ENCODE peak calls at places on chromosomes 6 and 20, in five cellular contexts. One of them, this sample, is unnamed.
A peak's percentile ranks its signal among the peaks of the same experiment; 100 is the strongest.

GRCh38 chr20:41978246-41978790 is 360.1 kb upstream of the CHD6 start:
- DNase-seq in GM12865: no peak
- DNase-seq in glutamatergic neuron: no peak
- DNase-seq in CD4-positive, alpha-beta T cell: no peak
- DNase-seq in fibroblast of lung: no peak
- DNase-seq in this sample: no peak

GRCh38 chr6:158047120-158047518 is 65.5 kb downstream of the SYNJ2 start:
- DNase-seq in CD4-positive, alpha-beta T cell: peak; percentile 33
- DNase-seq in fibroblast of lung: peak; percentile 85
- DNase-seq in glutamatergic neuron: no peak
- DNase-seq in GM12865: peak; percentile 66
- DNase-seq in this sample: peak; percentile 88

GRCh38 chr20:51697119-51697826 is 70.9 kb downstream of the ATP9A start:
- DNase-seq in GM12865: no peak
- DNase-seq in glutamatergic neuron: no peak
- DNase-seq in CD4-positive, alpha-beta T cell: no peak
- DNase-seq in fibroblast of lung: peak; percentile 31
- DNase-seq in this sample: no peak

GRCh38 chr6:165940366-165940765 is 227.3 kb downstream of the TBXT start:
- DNase-seq in GM12865: no peak
- DNase-seq in glutamatergic neuron: no peak
- DNase-seq in fibroblast of lung: no peak
- DNase-seq in CD4-positive, alpha-beta T cell: no peak
- DNase-seq in this sample: no peak

GRCh38 chr20:20557406-20557805 is 155.0 kb downstream of the RALGAPA2 start:
- DNase-seq in CD4-positive, alpha-beta T cell: no peak
- DNase-seq in glutamatergic neuron: no peak
- DNase-seq in GM12865: no peak
- DNase-seq in fibroblast of lung: no peak
- DNase-seq in this sample: no peak

GRCh38 chr20:53739799-53740785 is 146.5 kb upstream of the ZNF217 start:
- DNase-seq in glutamatergic neuron: peak; percentile 26
- DNase-seq in fibroblast of lung: peak; percentile 54
- DNase-seq in CD4-positive, alpha-beta T cell: no peak
- DNase-seq in GM12865: peak; percentile 80
- DNase-seq in this sample: peak; percentile 29

GRCh38 chr6:2640551-2640950 is 110.2 kb downstream of the MYLK4 start:
- DNase-seq in fibroblast of lung: no peak
- DNase-seq in GM12865: no peak
- DNase-seq in CD4-positive, alpha-beta T cell: no peak
- DNase-seq in glutamatergic neuron: no peak
- DNase-seq in this sample: no peak

GRCh38 chr6:2632368-2632767 is 118.4 kb downstream of the MYLK4 start:
- DNase-seq in glutamatergic neuron: no peak
- DNase-seq in GM12865: no peak
- DNase-seq in CD4-positive, alpha-beta T cell: no peak
- DNase-seq in fibroblast of lung: peak; percentile 80
- DNase-seq in this sample: no peak

GRCh38 chr6:14693301-14694192 is 552.3 kb upstream of the JARID2 start:
- DNase-seq in GM12865: no peak
- DNase-seq in CD4-positive, alpha-beta T cell: no peak
- DNase-seq in glutamatergic neuron: no peak
- DNase-seq in fibroblast of lung: no peak
- DNase-seq in this sample: no peak

GRCh38 chr20:61937146-61937962 is 128.3 kb downstream of the TAF4 start:
- DNase-seq in GM12865: no peak
- DNase-seq in fibroblast of lung: no peak
- DNase-seq in CD4-positive, alpha-beta T cell: no peak
- DNase-seq in glutamatergic neuron: no peak
- DNase-seq in this sample: no peak

GRCh38 chr6:18022398-18023231 is 35.2 kb upstream of the KIF13A start:
- DNase-seq in glutamatergic neuron: no peak
- DNase-seq in fibroblast of lung: peak; percentile 87
- DNase-seq in CD4-positive, alpha-beta T cell: no peak
- DNase-seq in GM12865: no peak
- DNase-seq in this sample: no peak

GRCh38 chr6:169738204-169738971 is 13.0 kb downstream of the DYNLT2 start:
- DNase-seq in fibroblast of lung: no peak
- DNase-seq in GM12865: no peak
- DNase-seq in glutamatergic neuron: no peak
- DNase-seq in CD4-positive, alpha-beta T cell: no peak
- DNase-seq in this sample: peak; percentile 14

GRCh38 chr6:14428269-14428668 is 310.7 kb downstream of the CD83 start:
- DNase-seq in CD4-positive, alpha-beta T cell: no peak
- DNase-seq in GM12865: no peak
- DNase-seq in fibroblast of lung: no peak
- DNase-seq in glutamatergic neuron: no peak
- DNase-seq in this sample: no peak

GRCh38 chr20:40286991-40287531 is 402.0 kb downstream of the MAFB start:
- DNase-seq in glutamatergic neuron: no peak
- DNase-seq in fibroblast of lung: no peak
- DNase-seq in GM12865: no peak
- DNase-seq in CD4-positive, alpha-beta T cell: no peak
- DNase-seq in this sample: no peak

GRCh38 chr6:37507690-37508421 is 8.2 kb upstream of the CCDC167 start:
- DNase-seq in CD4-positive, alpha-beta T cell: peak; percentile 45
- DNase-seq in GM12865: peak; percentile 79
- DNase-seq in fibroblast of lung: no peak
- DNase-seq in glutamatergic neuron: no peak
- DNase-seq in this sample: peak; percentile 72

GRCh38 chr20:35560105-35560511 is 18.2 kb downstream of the ERGIC3 start:
- DNase-seq in glutamatergic neuron: no peak
- DNase-seq in CD4-positive, alpha-beta T cell: no peak
- DNase-seq in fibroblast of lung: no peak
- DNase-seq in GM12865: no peak
- DNase-seq in this sample: no peak

GRCh38 chr20:55538261-55538908 is 466.9 kb downstream of the CBLN4 start:
- DNase-seq in fibroblast of lung: peak; percentile 5
- DNase-seq in CD4-positive, alpha-beta T cell: no peak
- DNase-seq in GM12865: no peak
- DNase-seq in glutamatergic neuron: no peak
- DNase-seq in this sample: no peak

GRCh38 chr6:36820700-36821580 is 18.3 kb downstream of the CPNE5 start:
- DNase-seq in glutamatergic neuron: no peak
- DNase-seq in GM12865: no peak
- DNase-seq in fibroblast of lung: peak; percentile 62
- DNase-seq in CD4-positive, alpha-beta T cell: no peak
- DNase-seq in this sample: no peak

GRCh38 chr6:25331085-25331685 is 52.0 kb downstream of the CARMIL1 start:
- DNase-seq in glutamatergic neuron: peak; percentile 24
- DNase-seq in CD4-positive, alpha-beta T cell: no peak
- DNase-seq in GM12865: no peak
- DNase-seq in fibroblast of lung: no peak
- DNase-seq in this sample: no peak

GRCh38 chr6:133809406-133809805 is 79.5 kb upstream of the TCF21 start:
- DNase-seq in glutamatergic neuron: no peak
- DNase-seq in fibroblast of lung: peak; percentile 65
- DNase-seq in GM12865: no peak
- DNase-seq in CD4-positive, alpha-beta T cell: no peak
- DNase-seq in this sample: no peak

GRCh38 chr20:62745279-62745958 is 36.8 kb downstream of the NTSR1 start:
- DNase-seq in glutamatergic neuron: peak; percentile 19
- DNase-seq in CD4-positive, alpha-beta T cell: no peak
- DNase-seq in fibroblast of lung: no peak
- DNase-seq in GM12865: no peak
- DNase-seq in this sample: no peak

GRCh38 chr6:108484016-108484415 is 76.7 kb upstream of the FOXO3 start:
- DNase-seq in GM12865: no peak
- DNase-seq in CD4-positive, alpha-beta T cell: no peak
- DNase-seq in fibroblast of lung: peak; percentile 41
- DNase-seq in glutamatergic neuron: no peak
- DNase-seq in this sample: no peak

GRCh38 chr20:50191566-50192363 is 1.1 kb downstream of the CEBPB start:
- DNase-seq in GM12865: peak; percentile 83
- DNase-seq in CD4-positive, alpha-beta T cell: peak; percentile 59
- DNase-seq in glutamatergic neuron: peak; percentile 76
- DNase-seq in fibroblast of lung: peak; percentile 60
- DNase-seq in this sample: peak; percentile 63

GRCh38 chr6:91476000-91476399 is 889.1 kb upstream of the MAP3K7 start:
- DNase-seq in fibroblast of lung: peak; percentile 83
- DNase-seq in CD4-positive, alpha-beta T cell: no peak
- DNase-seq in glutamatergic neuron: no peak
- DNase-seq in GM12865: peak; percentile 32
- DNase-seq in this sample: no peak

GRCh38 chr20:47854687-47855212 is 69.5 kb upstream of the SULF2 start:
- DNase-seq in GM12865: peak; percentile 57
- DNase-seq in fibroblast of lung: peak; percentile 56
- DNase-seq in CD4-positive, alpha-beta T cell: no peak
- DNase-seq in glutamatergic neuron: peak; percentile 47
- DNase-seq in this sample: peak; percentile 3

GRCh38 chr6:3388786-3389185 is 68.1 kb downstream of the SLC22A23 start:
- DNase-seq in GM12865: peak; percentile 64
- DNase-seq in glutamatergic neuron: no peak
- DNase-seq in CD4-positive, alpha-beta T cell: no peak
- DNase-seq in fibroblast of lung: no peak
- DNase-seq in this sample: no peak

GRCh38 chr6:150301871-150302800 is 66.7 kb upstream of the IYD start:
- DNase-seq in fibroblast of lung: peak; percentile 85
- DNase-seq in CD4-positive, alpha-beta T cell: no peak
- DNase-seq in glutamatergic neuron: no peak
- DNase-seq in GM12865: peak; percentile 30
- DNase-seq in this sample: peak; percentile 31

GRCh38 chr6:43096451-43097097 is 20.5 kb downstream of the PTK7 start:
- DNase-seq in glutamatergic neuron: no peak
- DNase-seq in fibroblast of lung: peak; percentile 96
- DNase-seq in GM12865: no peak
- DNase-seq in CD4-positive, alpha-beta T cell: no peak
- DNase-seq in this sample: no peak

GRCh38 chr6:80363501-80363900 is 257.0 kb downstream of the BCKDHB start:
- DNase-seq in fibroblast of lung: no peak
- DNase-seq in GM12865: no peak
- DNase-seq in glutamatergic neuron: no peak
- DNase-seq in CD4-positive, alpha-beta T cell: no peak
- DNase-seq in this sample: no peak

GRCh38 chr20:57934007-57934805 is 224.4 kb upstream of the PMEPA1 start:
- DNase-seq in fibroblast of lung: no peak
- DNase-seq in glutamatergic neuron: no peak
- DNase-seq in GM12865: no peak
- DNase-seq in CD4-positive, alpha-beta T cell: no peak
- DNase-seq in this sample: no peak

GRCh38 chr6:35663001-35663400 is 25.7 kb downstream of the FKBP5 start:
- DNase-seq in CD4-positive, alpha-beta T cell: no peak
- DNase-seq in glutamatergic neuron: no peak
- DNase-seq in fibroblast of lung: peak; percentile 28
- DNase-seq in GM12865: no peak
- DNase-seq in this sample: no peak

GRCh38 chr6:167678102-167679101 is 148.3 kb upstream of the AFDN start:
- DNase-seq in fibroblast of lung: peak; percentile 15
- DNase-seq in CD4-positive, alpha-beta T cell: no peak
- DNase-seq in GM12865: no peak
- DNase-seq in glutamatergic neuron: peak; percentile 89
- DNase-seq in this sample: no peak

GRCh38 chr6:100568255-100568654 is 103.5 kb upstream of the SIM1 start:
- DNase-seq in CD4-positive, alpha-beta T cell: no peak
- DNase-seq in GM12865: no peak
- DNase-seq in glutamatergic neuron: no peak
- DNase-seq in fibroblast of lung: peak; percentile 23
- DNase-seq in this sample: no peak

GRCh38 chr6:100577425-100577824 is 112.7 kb upstream of the SIM1 start:
- DNase-seq in GM12865: no peak
- DNase-seq in CD4-positive, alpha-beta T cell: no peak
- DNase-seq in fibroblast of lung: no peak
- DNase-seq in glutamatergic neuron: no peak
- DNase-seq in this sample: no peak

GRCh38 chr6:100574836-100575235 is 110.1 kb upstream of the SIM1 start:
- DNase-seq in glutamatergic neuron: no peak
- DNase-seq in CD4-positive, alpha-beta T cell: no peak
- DNase-seq in GM12865: no peak
- DNase-seq in fibroblast of lung: no peak
- DNase-seq in this sample: no peak

GRCh38 chr6:100573169-100573568 is 108.4 kb upstream of the SIM1 start:
- DNase-seq in fibroblast of lung: peak; percentile 57
- DNase-seq in glutamatergic neuron: no peak
- DNase-seq in GM12865: peak; percentile 5
- DNase-seq in CD4-positive, alpha-beta T cell: no peak
- DNase-seq in this sample: no peak
- TF ChIP-seq CTCF in fibroblast of lung: peak; percentile 46
- TF ChIP-seq CTCF in glutamatergic neuron: peak; percentile 46
- TF ChIP-seq CTCF in GM12865: peak; percentile 1
- TF ChIP-seq CTCF in CD4-positive, alpha-beta T cell: peak; percentile 18
- TF ChIP-seq CTCF in this sample: no peak

GRCh38 chr20:43911066-43911465 is 3.6 kb upstream of the TOX2 start:
- DNase-seq in GM12865: peak; percentile 43
- DNase-seq in CD4-positive, alpha-beta T cell: no peak
- DNase-seq in fibroblast of lung: peak; percentile 80
- DNase-seq in glutamatergic neuron: no peak
- DNase-seq in this sample: peak; percentile 37
- TF ChIP-seq CTCF in GM12865: no peak
- TF ChIP-seq CTCF in CD4-positive, alpha-beta T cell: no peak
- TF ChIP-seq CTCF in fibroblast of lung: peak; percentile 36
- TF ChIP-seq CTCF in glutamatergic neuron: no peak
- TF ChIP-seq CTCF in this sample: no peak

DNA sequence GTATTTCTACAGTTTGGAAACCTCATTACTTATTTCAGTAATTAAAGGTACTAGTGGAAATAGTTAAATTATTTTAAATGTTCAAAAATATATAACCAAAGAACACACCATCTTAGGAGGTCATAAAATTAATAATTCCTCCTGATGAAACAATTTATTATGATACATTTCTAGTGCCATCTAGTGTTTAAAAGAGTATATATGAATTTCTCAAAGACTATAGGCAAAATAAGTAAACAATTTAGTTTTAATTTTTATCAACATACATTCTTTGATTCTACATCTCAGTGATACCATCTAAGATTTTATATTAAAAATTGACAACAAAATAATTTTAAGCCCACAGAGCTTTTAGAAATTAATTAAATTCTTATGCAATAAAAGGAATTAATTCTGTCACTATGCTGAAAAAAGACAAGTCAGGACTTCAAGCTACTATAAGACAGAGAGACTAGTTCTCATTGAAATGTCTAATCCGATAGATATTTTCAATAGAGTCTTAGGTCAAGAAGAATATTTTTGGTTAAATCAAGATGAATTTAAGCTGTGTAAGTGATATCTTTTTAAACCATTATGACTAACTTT is 107.8 kb upstream of the RNF217 start:
- DNase-seq in fibroblast of lung: no peak
- DNase-seq in CD4-positive, alpha-beta T cell: no peak
- DNase-seq in glutamatergic neuron: no peak
- DNase-seq in GM12865: no peak
- DNase-seq in this sample: no peak
- TF ChIP-seq CTCF in fibroblast of lung: no peak
- TF ChIP-seq CTCF in CD4-positive, alpha-beta T cell: no peak
- TF ChIP-seq CTCF in glutamatergic neuron: no peak
- TF ChIP-seq CTCF in GM12865: no peak
- TF ChIP-seq CTCF in this sample: peak; percentile 27

DNA sequence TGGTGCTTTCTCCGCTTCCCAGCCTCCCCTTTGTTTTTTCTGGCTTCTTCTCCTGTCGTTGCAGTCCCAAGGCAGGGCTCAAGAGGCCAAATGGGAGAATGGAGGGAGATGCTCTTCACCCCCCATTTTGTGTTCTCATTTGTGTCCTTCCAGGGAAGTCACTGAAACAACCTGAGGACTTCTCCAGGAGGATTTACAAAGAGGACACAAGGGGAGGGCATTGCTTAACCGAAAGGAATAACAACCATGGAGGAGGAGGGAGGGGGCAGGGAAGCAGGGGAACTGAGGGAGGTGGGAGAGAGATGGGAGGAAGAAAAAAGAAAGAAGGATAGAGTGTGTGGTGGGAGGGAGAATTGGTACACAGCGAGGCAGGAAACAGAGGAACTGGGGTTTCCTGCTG is 17.0 kb upstream of the MLN start:
- DNase-seq in GM12865: no peak
- DNase-seq in CD4-positive, alpha-beta T cell: no peak
- DNase-seq in fibroblast of lung: no peak
- DNase-seq in glutamatergic neuron: no peak
- DNase-seq in this sample: no peak
- TF ChIP-seq CTCF in GM12865: no peak
- TF ChIP-seq CTCF in CD4-positive, alpha-beta T cell: no peak
- TF ChIP-seq CTCF in fibroblast of lung: no peak
- TF ChIP-seq CTCF in glutamatergic neuron: no peak
- TF ChIP-seq CTCF in this sample: no peak

This sample was measured in activated CD8-positive, alpha-beta T cell treated with anti-CD3 and anti-CD28 coated beads for 36 hours.